ENCODE peak calls at places on chromosomes 5 and 9, in seven cellular contexts. L is mammary epithelial cell; B is A673; U is left ventricle myocardium inferior; W is naive thymus-derived CD4-positive, alpha-beta T cell; F is aorta; S is fibroblast of lung. I is an unnamed sample.

GRCh38 chr5:14135621-14136020 is 7.5 kb upstream of the TRIO start:
- DNase-seq in B (no peak), L (no peak), F (no peak), S (no peak), U (no peak), W (no peak), I (no peak)

GRCh38 chr9:87873607-87874319 is 8.9 kb upstream of the SPATA31E1 start:
- DNase-seq in U (no peak), F (no peak), W (no peak), L (no peak), S (no peak), B (no peak), I (no peak)

GRCh38 chr9:108161520-108161919 is 672.0 kb upstream of the KLF4 start:
- DNase-seq in B (no peak), S (no peak), U (no peak), F (no peak), L (no peak), W (no peak), I (no peak)

GRCh38 chr5:135492319-135492626 is 40.1 kb upstream of the TIFAB start:
- DNase-seq in W (no peak), B (no peak), F (no peak), L (peak; percentile 73), S (no peak), U (no peak), I (no peak)

GRCh38 chr5:140673187-140673976 is at the start of gene DND1:
- DNase-seq in S (no peak), L (no peak), B (no peak), W (no peak), F (no peak), U (no peak), I (no peak)

GRCh38 chr5:50958852-50959457 is 292.5 kb downstream of the PARP8 start:
- DNase-seq in S (peak; percentile 47), B (peak; percentile 64), W (no peak), L (peak; percentile 9), U (no peak), F (no peak), I (no peak)

GRCh38 chr5:172707285-172708182 is 63.5 kb downstream of the DUSP1 start:
- DNase-seq in F (peak; percentile 80), L (peak; percentile 56), B (peak; percentile 78), S (peak; percentile 75), U (no peak), W (no peak), I (no peak)

GRCh38 chr5:123094919-123095693 is 6.1 kb downstream of the PRDM6 start:
- DNase-seq in U (no peak), F (peak; percentile 93), W (no peak), L (no peak), S (peak; percentile 69), B (no peak), I (no peak)

GRCh38 chr5:134920848-134921575 is 16.1 kb downstream of the PCBD2 start:
- DNase-seq in B (no peak), L (no peak), W (no peak), S (no peak), F (no peak), U (no peak), I (no peak)

GRCh38 chr9:2026598-2026997 is 11.5 kb downstream of the SMARCA2 start:
- DNase-seq in W (peak; percentile 11), B (peak; percentile 70), S (no peak), U (no peak), F (no peak), L (no peak), I (no peak)

GRCh38 chr9:136865768-136866103 is 372 bp downstream of the EDF1 start:
- DNase-seq in S (no peak), W (no peak), L (no peak), U (no peak), B (no peak), F (no peak), I (peak; percentile 25)

GRCh38 chr5:107542428-107542827 is 128.3 kb downstream of the EFNA5 start:
- DNase-seq in B (peak; percentile 71), W (no peak), U (peak; percentile 55), F (peak; percentile 93), L (peak; percentile 90), S (peak; percentile 90), I (peak; percentile 72)

GRCh38 chr5:153402550-153402949 is 87.9 kb upstream of the GRIA1 start:
- DNase-seq in U (no peak), F (no peak), L (no peak), S (no peak), W (no peak), B (peak; percentile 38), I (no peak)

GRCh38 chr9:128118472-128118857 is 9.1 kb downstream of the PTGES2 start:
- DNase-seq in B (no peak), F (no peak), U (no peak), S (no peak), L (no peak), W (no peak), I (no peak)

GRCh38 chr5:71974165-71974564 is 133.1 kb upstream of the MAP1B start:
- DNase-seq in F (no peak), S (peak; percentile 15), W (no peak), B (no peak), L (no peak), U (no peak), I (no peak)

GRCh38 chr9:113631093-113631765 is 167.7 kb downstream of the RGS3 start:
- DNase-seq in B (no peak), L (no peak), W (no peak), U (no peak), S (no peak), F (peak; percentile 40), I (peak; percentile 16)

GRCh38 chr5:112002368-112002767 is 245.4 kb upstream of the NREP start:
- DNase-seq in S (no peak), U (no peak), L (peak; percentile 11), B (no peak), F (no peak), W (no peak), I (no peak)

GRCh38 chr9:136339173-136339957 is 12.0 kb downstream of the GPSM1 start:
- DNase-seq in U (peak; percentile 72), F (peak; percentile 90), L (peak; percentile 38), S (peak; percentile 63), B (no peak), W (no peak), I (peak; percentile 65)

GRCh38 chr5:67816456-67816855 is 399.1 kb upstream of the PIK3R1 start:
- DNase-seq in B (no peak), W (no peak), F (no peak), S (peak; percentile 12), U (no peak), L (no peak), I (no peak)

DNA sequence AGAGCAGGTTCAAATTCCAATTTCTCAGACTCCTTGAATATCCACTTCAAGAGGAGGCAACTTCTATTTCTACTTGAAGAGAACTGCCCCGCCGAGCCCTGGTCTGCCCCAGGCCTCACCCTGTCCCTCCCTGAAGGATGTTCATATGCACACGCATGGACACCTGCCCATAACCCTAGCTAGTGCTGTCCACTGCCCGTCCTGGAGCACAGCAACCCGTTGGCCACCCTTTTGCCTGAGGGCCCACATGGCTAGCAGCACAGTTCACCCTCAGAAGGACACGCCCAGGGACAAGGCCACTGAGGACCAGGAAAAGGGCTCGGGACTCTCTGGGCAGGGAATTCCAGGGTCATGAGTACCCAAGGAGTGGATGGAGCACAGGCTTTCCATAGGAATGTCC is 63.6 kb downstream of the EGFLAM start:
- DNase-seq in W (no peak), U (no peak), L (no peak), F (no peak), B (no peak), S (no peak), I (no peak)
- H3K27me3 ChIP-seq in W (no peaks in the 10 kb centered on the region), U (peaks cover 18% of the 10 kb centered on the region), L (no peaks in the 10 kb centered on the region), F (no peaks in the 10 kb centered on the region), B (no peaks in the 10 kb centered on the region), S (peaks cover 6% of the 10 kb centered on the region), I (no peaks in the 10 kb centered on the region)

DNA sequence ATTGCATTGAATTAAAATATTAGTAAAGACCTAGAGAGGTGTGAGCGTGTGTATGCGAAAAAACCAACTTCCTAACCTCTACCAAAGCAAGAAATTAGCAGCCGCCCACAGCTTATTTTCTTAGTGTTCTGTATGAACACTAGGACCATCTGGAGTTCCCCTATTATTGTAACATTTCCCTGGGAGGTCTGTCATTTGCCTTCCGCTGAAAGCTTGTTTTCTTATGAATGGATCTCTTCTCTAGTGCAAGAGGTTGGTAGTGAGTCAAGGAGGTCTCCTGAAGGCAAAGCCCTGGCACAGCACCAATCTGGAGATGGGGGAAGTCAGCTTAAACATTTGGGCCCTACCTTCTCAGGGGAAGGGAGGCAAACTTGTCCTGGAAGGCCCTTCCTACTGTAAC is 10.8 kb downstream of the TNFSF8 start:
- DNase-seq in F (no peak), B (no peak), U (no peak), W (no peak), S (no peak), L (no peak), I (no peak)
- H3K27me3 ChIP-seq in F (no peaks in the 10 kb centered on the region), B (no peaks in the 10 kb centered on the region), U (peaks cover 87% of the 10 kb centered on the region), W (no peaks in the 10 kb centered on the region), S (peaks cover 8% of the 10 kb centered on the region), L (no peaks in the 10 kb centered on the region), I (no peaks in the 10 kb centered on the region)

GRCh38 chr5:1660037-1660400 is 136.3 kb upstream of the LPCAT1 start:
- DNase-seq in L (no peak), S (no peak), B (no peak), F (peak; percentile 38), U (no peak), W (no peak), I (no peak)

GRCh38 chr5:1661831-1662558 is 137.6 kb downstream of the MRPL36 start:
- DNase-seq in U (no peak), B (no peak), S (no peak), F (peak; percentile 27), W (no peak), L (no peak), I (no peak)

GRCh38 chr5:1661311-1661710 is 137.6 kb upstream of the LPCAT1 start:
- DNase-seq in L (no peak), S (no peak), F (peak; percentile 38), B (no peak), W (no peak), U (peak; percentile 3), I (no peak)

GRCh38 chr5:1659100-1660036 is 135.6 kb upstream of the LPCAT1 start:
- DNase-seq in B (no peak), F (no peak), L (no peak), S (no peak), W (no peak), U (no peak), I (no peak)

DNA sequence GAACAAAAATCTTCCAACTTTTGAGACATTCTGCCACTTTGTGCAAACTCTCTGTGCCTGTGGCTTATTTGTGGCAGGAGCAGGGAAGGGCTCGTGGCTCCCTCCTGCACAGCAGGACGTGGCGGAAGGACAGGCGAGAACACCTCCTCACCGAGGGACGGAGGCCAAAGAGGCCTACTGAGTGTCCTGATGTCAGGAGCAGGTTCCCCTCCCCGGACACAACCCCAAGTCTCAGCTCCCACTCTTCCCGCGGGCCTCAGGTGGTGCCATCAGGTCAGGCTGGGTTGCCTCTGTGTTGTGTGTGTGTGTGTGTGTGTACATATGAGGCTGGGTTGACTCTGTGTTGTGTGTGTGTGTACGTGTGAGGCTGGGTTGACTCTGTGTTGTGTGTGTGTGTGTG is 136.8 kb upstream of the LPCAT1 start:
- DNase-seq in U (no peak), B (no peak), W (no peak), L (no peak), S (no peak), F (peak; percentile 67), I (no peak)
- H3K27me3 ChIP-seq in U (peaks cover 92% of the 10 kb centered on the region), B (peaks cover 3% of the 10 kb centered on the region), W (peaks cover 2% of the 10 kb centered on the region), L (no peaks in the 10 kb centered on the region), S (peaks cover 7% of the 10 kb centered on the region), F (no peaks in the 10 kb centered on the region), I (peaks cover 4% of the 10 kb centered on the region)

GRCh38 chr9:131116281-131117101 is 8.9 kb upstream of the NUP214 start:
- DNase-seq in B (no peak), L (no peak), W (no peak), U (no peak), S (no peak), F (peak; percentile 77), I (peak; percentile 59)
- H3K27me3 ChIP-seq in B (no peaks in the 10 kb centered on the region), L (no peaks in the 10 kb centered on the region), W (no peaks in the 10 kb centered on the region), U (no peaks in the 10 kb centered on the region), S (peaks cover 8% of the 10 kb centered on the region), F (no peaks in the 10 kb centered on the region), I (no peaks in the 10 kb centered on the region)

I was measured in heart left ventricle.